ENCODE peak calls at places on chromosome 7, in six cellular contexts. Q is aorta; J is upper lobe of right lung; X is effector memory CD4-positive, alpha-beta T cell; Z is endodermal cell; C is body of pancreas. D is an unnamed sample.

GRCh38 chr7:134892002-134892693 is 94.2 kb upstream of the AGBL3 start:
- DNase-seq in Q (no peak), J (no peak), X (no peak), Z (no peak), C (no peak), D (no peak)

GRCh38 chr7:5689118-5689517 is 92.3 kb downstream of the RNF216 start:
- DNase-seq in Q (no peak), J (no peak), X (peak; percentile 44), Z (no peak), C (no peak), D (no peak)

GRCh38 chr7:4131043-4131442 is 551.1 kb upstream of the FOXK1 start:
- DNase-seq in Q (no peak), J (peak; percentile 12), X (no peak), Z (peak; percentile 87), C (no peak), D (no peak)

GRCh38 chr7:7956531-7957221 is 11.9 kb upstream of the GLCCI1 start:
- DNase-seq in Q (no peak), J (no peak), X (no peak), Z (no peak), C (no peak), D (no peak)

GRCh38 chr7:148958061-148958460 is 70.2 kb downstream of the PDIA4 start:
- DNase-seq in Q (no peak), J (no peak), X (no peak), Z (peak; percentile 34), C (no peak), D (no peak)

GRCh38 chr7:50295133-50295532 is 9.4 kb upstream of the IKZF1 start:
- DNase-seq in Q (no peak), J (no peak), X (no peak), Z (no peak), C (no peak), D (no peak)

GRCh38 chr7:73718905-73719805 is at the start of gene STX1A:
- DNase-seq in Q (peak; percentile 91), J (peak; percentile 87), X (peak; percentile 52), Z (peak; percentile 89), C (peak; percentile 74), D (peak; percentile 86)

GRCh38 chr7:157979631-157980340 is 607.8 kb downstream of the PTPRN2 start:
- DNase-seq in Q (no peak), J (no peak), X (no peak), Z (peak; percentile 76), C (no peak), D (no peak)

GRCh38 chr7:23759556-23760391 is 49.8 kb downstream of the STK31 start:
- DNase-seq in Q (no peak), J (no peak), X (no peak), Z (no peak), C (peak; percentile 53), D (no peak)

GRCh38 chr7:80499350-80499955 is 12.4 kb downstream of the GNAT3 start:
- DNase-seq in Q (no peak), J (no peak), X (no peak), Z (peak; percentile 66), C (peak; percentile 46), D (peak; percentile 29)

GRCh38 chr7:45662018-45662417 is 87.8 kb downstream of the ADCY1 start:
- DNase-seq in Q (no peak), J (no peak), X (no peak), Z (peak; percentile 31), C (no peak), D (no peak)

GRCh38 chr7:28572321-28573058 is 160.2 kb downstream of the CREB5 start:
- DNase-seq in Q (no peak), J (no peak), X (no peak), Z (no peak), C (peak; percentile 11), D (no peak)

GRCh38 chr7:47153571-47153970 is 428.3 kb downstream of the TNS3 start:
- DNase-seq in Q (no peak), J (peak; percentile 74), X (no peak), Z (peak; percentile 83), C (peak; percentile 89), D (no peak)

GRCh38 chr7:24786306-24786705 is 29.0 kb upstream of the GSDME start:
- DNase-seq in Q (no peak), J (no peak), X (no peak), Z (no peak), C (no peak), D (no peak)

GRCh38 chr7:135718794-135719436 is 9.1 kb downstream of the SLC13A4 start:
- DNase-seq in Q (no peak), J (no peak), X (no peak), Z (no peak), C (no peak), D (no peak)

GRCh38 chr7:19585761-19586160 is 123.1 kb downstream of the POLR1F start:
- DNase-seq in Q (no peak), J (no peak), X (no peak), Z (no peak), C (no peak), D (no peak)

GRCh38 chr7:23214423-23214822 is 32.2 kb upstream of the GPNMB start:
- DNase-seq in Q (no peak), J (no peak), X (no peak), Z (no peak), C (no peak), D (no peak)

GRCh38 chr7:50206521-50207250 is 97.8 kb upstream of the IKZF1 start:
- DNase-seq in Q (no peak), J (no peak), X (peak; percentile 74), Z (peak; percentile 37), C (peak; percentile 55), D (no peak)

GRCh38 chr7:16961650-16962049 is 79.9 kb upstream of the AGR3 start:
- DNase-seq in Q (no peak), J (no peak), X (no peak), Z (no peak), C (no peak), D (no peak)

GRCh38 chr7:92847305-92847704 is 10.9 kb upstream of the CDK6 start:
- DNase-seq in Q (no peak), J (no peak), X (no peak), Z (no peak), C (no peak), D (no peak)

GRCh38 chr7:116354546-116355422 is 144.4 kb downstream of the TES start:
- DNase-seq in Q (peak; percentile 81), J (peak; percentile 62), X (no peak), Z (peak; percentile 76), C (peak; percentile 80), D (peak; percentile 52)

GRCh38 chr7:20260219-20260618 is 43.0 kb upstream of the MACC1 start:
- DNase-seq in Q (no peak), J (no peak), X (no peak), Z (no peak), C (no peak), D (no peak)

GRCh38 chr7:4143006-4143405 is 539.1 kb upstream of the FOXK1 start:
- DNase-seq in Q (peak; percentile 32), J (peak; percentile 35), X (no peak), Z (peak; percentile 33), C (no peak), D (no peak)

GRCh38 chr7:1508277-1508758 is 4.1 kb upstream of the INTS1 start:
- DNase-seq in Q (no peak), J (no peak), X (no peak), Z (no peak), C (peak; percentile 80), D (no peak)

GRCh38 chr7:118671149-118671548 is 446.6 kb downstream of the ANKRD7 start:
- DNase-seq in Q (no peak), J (no peak), X (no peak), Z (no peak), C (no peak), D (no peak)

GRCh38 chr7:20440472-20441105 is 109.9 kb downstream of the ITGB8 start:
- DNase-seq in Q (no peak), J (no peak), X (no peak), Z (peak; percentile 89), C (peak; percentile 63), D (peak; percentile 40)

GRCh38 chr7:69739182-69739581 is 140.9 kb downstream of the AUTS2 start:
- DNase-seq in Q (no peak), J (no peak), X (no peak), Z (no peak), C (peak; percentile 15), D (no peak)

GRCh38 chr7:32936686-32937085 is 20.6 kb upstream of the FKBP9 start:
- DNase-seq in Q (no peak), J (no peak), X (no peak), Z (no peak), C (no peak), D (no peak)

GRCh38 chr7:32935558-32935957 is 21.7 kb upstream of the FKBP9 start:
- DNase-seq in Q (no peak), J (no peak), X (no peak), Z (no peak), C (no peak), D (no peak)

GRCh38 chr7:32941996-32942782 is 15.1 kb upstream of the FKBP9 start:
- DNase-seq in Q (peak; percentile 92), J (peak; percentile 92), X (peak; percentile 29), Z (peak; percentile 77), C (peak; percentile 66), D (peak; percentile 61)

GRCh38 chr7:32941181-32941995 is 15.9 kb upstream of the FKBP9 start:
- DNase-seq in Q (no peak), J (no peak), X (no peak), Z (no peak), C (no peak), D (no peak)

GRCh38 chr7:32937344-32938174 is 19.7 kb upstream of the FKBP9 start:
- DNase-seq in Q (no peak), J (no peak), X (no peak), Z (no peak), C (peak; percentile 52), D (no peak)
- H3K27me3 ChIP-seq in Q (no peaks in the 10 kb centered on the region), J (no peaks in the 10 kb centered on the region), X (no peaks in the 10 kb centered on the region), Z (peaks cover 5% of the 10 kb centered on the region), C (no peaks in the 10 kb centered on the region), D (no peaks in the 10 kb centered on the region)

GRCh38 chr7:27094304-27095049 is 1.3 kb downstream of the HOXA1 start:
- DNase-seq in Q (no peak), J (no peak), X (no peak), Z (peak; percentile 71), C (no peak), D (no peak)
- H3K27me3 ChIP-seq in Q (no peaks in the 10 kb centered on the region), J (peaks cover 12% of the 10 kb centered on the region), X (peaks cover 19% of the 10 kb centered on the region), Z (peaks cover 100% of the 10 kb centered on the region), C (peaks cover 47% of the 10 kb centered on the region), D (no peaks in the 10 kb centered on the region)

GRCh38 chr7:27088002-27088931 is 7.5 kb downstream of the HOXA1 start:
- DNase-seq in Q (no peak), J (no peak), X (no peak), Z (peak; percentile 54), C (no peak), D (no peak)
- H3K27me3 ChIP-seq in Q (peaks cover 2% of the 10 kb centered on the region), J (peaks cover 36% of the 10 kb centered on the region), X (peaks cover 34% of the 10 kb centered on the region), Z (peaks cover 97% of the 10 kb centered on the region), C (peaks cover 23% of the 10 kb centered on the region), D (no peaks in the 10 kb centered on the region)

GRCh38 chr7:155374276-155375252 is 76.9 kb downstream of the INSIG1 start:
- DNase-seq in Q (no peak), J (no peak), X (no peak), Z (peak; percentile 73), C (no peak), D (no peak)

GRCh38 chr7:155373359-155374273 is 75.9 kb downstream of the INSIG1 start:
- DNase-seq in Q (no peak), J (no peak), X (no peak), Z (peak; percentile 69), C (no peak), D (no peak)

GRCh38 chr7:155377837-155378579 is 79.9 kb upstream of the EN2 start:
- DNase-seq in Q (no peak), J (no peak), X (no peak), Z (peak; percentile 78), C (no peak), D (peak; percentile 43)

GRCh38 chr7:155377071-155377836 is 79.6 kb downstream of the INSIG1 start:
- DNase-seq in Q (no peak), J (no peak), X (no peak), Z (no peak), C (no peak), D (no peak)

GRCh38 chr7:155375337-155376277 is 77.9 kb downstream of the INSIG1 start:
- DNase-seq in Q (no peak), J (no peak), X (no peak), Z (peak; percentile 69), C (no peak), D (no peak)
- H3K27me3 ChIP-seq in Q (peaks cover 4% of the 10 kb centered on the region), J (peaks cover 100% of the 10 kb centered on the region), X (peaks cover 51% of the 10 kb centered on the region), Z (peaks cover 99% of the 10 kb centered on the region), C (peaks cover 75% of the 10 kb centered on the region), D (peaks cover 2% of the 10 kb centered on the region)

D was measured in Caco-2.